ENCODE peak calls at places on chromosomes 3 and 15, in five cellular contexts. I is suprapubic skin, C is transverse colon, W is tibial nerve, N is stomach. P is an unnamed sample.

GRCh38 chr15:55897560-55898336 is 95.7 kb downstream of the NEDD4 start:
- DNase-seq in I (no peak), C (peak), W (no peak), N (peak), P (peak)

GRCh38 chr3:170228093-170228766 is 6.0 kb downstream of the PRKCI start:
- DNase-seq in I (no peak), C (no peak), W (no peak), N (no peak), P (no peak)

GRCh38 chr3:46065294-46065705 is 38.0 kb upstream of the XCR1 start:
- DNase-seq in I (no peak), C (peak), W (no peak), N (peak), P (no peak)

GRCh38 chr3:113631573-113631972 is 64.9 kb downstream of the USF3 start:
- DNase-seq in I (no peak), C (no peak), W (no peak), N (no peak), P (no peak)

GRCh38 chr15:69548771-69549170 is 96.2 kb downstream of the RPLP1 start:
- DNase-seq in I (no peak), C (no peak), W (no peak), N (no peak), P (no peak)

GRCh38 chr3:42025388-42026138 is 63.7 kb upstream of the ULK4 start:
- DNase-seq in I (peak), C (peak), W (peak), N (peak), P (peak)

GRCh38 chr3:138862531-138862923 is 27.8 kb upstream of the PIK3CB start:
- DNase-seq in I (no peak), C (peak), W (no peak), N (peak), P (no peak)

GRCh38 chr15:78598348-78598747 is 22.4 kb downstream of the CHRNA3 start:
- DNase-seq in I (no peak), C (no peak), W (no peak), N (no peak), P (no peak)

GRCh38 chr15:72098076-72098475 is 19.9 kb downstream of the MYO9A start:
- DNase-seq in I (no peak), C (no peak), W (no peak), N (no peak), P (no peak)

GRCh38 chr3:31240013-31240412 is 292.7 kb upstream of the STT3B start:
- DNase-seq in I (no peak), C (no peak), W (no peak), N (no peak), P (no peak)

GRCh38 chr3:184241447-184242296 is 7.1 kb downstream of the ALG3 start:
- DNase-seq in I (no peak), C (peak), W (no peak), N (peak), P (peak)

GRCh38 chr3:116246406-116246805 is 198.9 kb downstream of the LSAMP start:
- DNase-seq in I (no peak), C (no peak), W (no peak), N (no peak), P (no peak)

GRCh38 chr3:170493712-170494182 is 75.1 kb downstream of the CLDN11 start:
- DNase-seq in I (no peak), C (no peak), W (no peak), N (no peak), P (no peak)

GRCh38 chr15:91110407-91110806 is 10.3 kb downstream of the SV2B start:
- DNase-seq in I (no peak), C (no peak), W (no peak), N (no peak), P (no peak)

GRCh38 chr3:122052968-122053367 is 2.2 kb upstream of the CD86 start:
- DNase-seq in I (no peak), C (no peak), W (no peak), N (no peak), P (no peak)

DNA sequence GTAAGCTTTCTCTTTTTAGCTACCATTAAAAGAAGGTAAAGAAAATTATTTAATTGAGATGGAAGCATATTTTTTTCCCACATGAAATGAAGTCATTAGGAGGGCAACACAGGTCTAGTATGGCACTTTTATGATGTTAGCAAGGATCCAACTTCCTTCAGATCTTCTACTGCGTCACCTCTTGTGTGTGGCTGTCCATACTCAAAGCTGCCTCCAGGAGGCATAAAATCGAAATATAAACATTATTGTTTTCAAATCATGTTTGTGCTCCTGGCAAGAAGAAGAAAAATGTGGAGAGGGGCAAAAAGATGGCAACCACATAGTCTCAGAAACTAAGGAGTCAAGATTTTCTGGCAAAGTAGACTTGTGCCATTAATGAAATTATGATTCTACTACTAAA is 791.7 kb upstream of the EPHA6 start:
- DNase-seq in I (no peak), C (no peak), W (no peak), N (no peak), P (no peak)
- TF ChIP-seq CTCF in I (no peak), C (no peak), W (no peak), N (no peak), P (no peak)

DNA sequence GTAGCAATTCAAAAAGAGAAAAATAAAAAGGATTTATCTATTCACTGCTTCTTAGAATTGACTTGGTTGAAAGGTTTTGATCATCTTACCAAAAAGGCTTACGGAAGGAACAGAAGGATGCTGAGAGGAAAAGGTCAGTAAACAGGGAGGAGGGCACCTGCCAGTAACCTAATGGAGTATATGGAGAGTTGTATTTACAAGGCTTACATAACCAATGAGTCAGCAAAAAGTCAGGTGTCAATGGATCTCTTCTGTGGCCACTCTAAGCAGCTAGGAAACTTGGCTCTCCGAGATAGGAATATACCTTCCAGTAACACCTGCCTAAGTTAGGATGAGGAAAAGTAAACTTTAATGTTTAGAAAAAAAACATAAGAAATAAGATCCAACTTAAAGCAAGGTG is 80.5 kb upstream of the PLXND1 start:
- DNase-seq in I (no peak), C (no peak), W (no peak), N (no peak), P (no peak)
- TF ChIP-seq EP300 in I (no peak), C (no peak), W (no peak), N (no peak), P (no peak)

GRCh38 chr3:72380711-72381508 is 467.3 kb downstream of the SHQ1 start:
- DNase-seq in I (no peak), C (no peak), W (no peak), N (no peak), P (no peak)
- H3K4me3 ChIP-seq in I (no peak), C (no peak), W (no peak), N (no peak), P (no peak)

GRCh38 chr15:29613951-29614382 is 208.3 kb downstream of the TJP1 start:
- DNase-seq in I (no peak), C (no peak), W (no peak), N (no peak), P (no peak)
- TF ChIP-seq CTCF in I (no peak), C (no peak), W (no peak), N (no peak), P (no peak)

GRCh38 chr3:132435911-132436425 is 18.7 kb downstream of the DNAJC13 start:
- DNase-seq in I (no peak), C (no peak), W (no peak), N (no peak), P (no peak)

GRCh38 chr3:132435239-132435910 is 18.1 kb downstream of the DNAJC13 start:
- DNase-seq in I (no peak), C (no peak), W (no peak), N (no peak), P (no peak)

GRCh38 chr3:132433121-132433520 is 15.8 kb downstream of the DNAJC13 start:
- DNase-seq in I (no peak), C (no peak), W (no peak), N (no peak), P (no peak)

GRCh38 chr3:132432639-132433038 is 15.3 kb downstream of the DNAJC13 start:
- DNase-seq in I (no peak), C (no peak), W (no peak), N (no peak), P (no peak)
- TF ChIP-seq EP300 in I (no peak), C (no peak), W (no peak), N (no peak), P (no peak)

GRCh38 chr3:119768668-119769393 is 13.1 kb upstream of the NR1I2 start:
- DNase-seq in I (no peak), C (no peak), W (no peak), N (no peak), P (no peak)
- H3K4me3 ChIP-seq in I (no peak), C (no peak), W (no peak), N (no peak), P (no peak)